ENCODE peak calls at places on chromosomes 13 and 19, in four cellular contexts. S is HFFc6, F is ACHN, C is lower leg skin. A is an unnamed sample.

GRCh38 chr19:53868892-53869804 is 1.5 kb downstream of the MYADM start:
- DNase-seq in F (no peak), S (peak), C (peak), A (peak)

GRCh38 chr19:8194528-8195275 is 14.5 kb upstream of the CERS4 start:
- DNase-seq in S (no peak), F (no peak), C (peak), A (no peak)

GRCh38 chr13:41565221-41565620 is 107.9 kb downstream of the RGCC start:
- DNase-seq in F (peak), C (no peak), S (peak), A (no peak)

GRCh38 chr19:37304190-37304883 is 66.6 kb upstream of the ZNF527 start:
- DNase-seq in F (no peak), C (peak), S (no peak), A (no peak)

GRCh38 chr19:46000497-46001246 is 5.4 kb downstream of the CCDC61 start:
- DNase-seq in C (no peak), F (no peak), S (no peak), A (peak)

GRCh38 chr19:40273469-40274360 is 11.4 kb downstream of the AKT2 start:
- DNase-seq in F (no peak), S (no peak), C (no peak), A (no peak)

GRCh38 chr19:35266904-35267817 is 1.6 kb upstream of the USF2 start:
- DNase-seq in S (no peak), F (peak), C (peak), A (peak)

GRCh38 chr13:78593129-78593528 is 10.2 kb downstream of the POU4F1 start:
- DNase-seq in C (no peak), S (no peak), F (no peak), A (no peak)

GRCh38 chr13:50797081-50797480 is 46.4 kb downstream of the DLEU7 start:
- DNase-seq in C (no peak), S (no peak), F (no peak), A (no peak)

GRCh38 chr19:48010932-48011758 is 16.7 kb downstream of the ELSPBP1 start:
- DNase-seq in F (no peak), C (no peak), S (no peak), A (no peak)

GRCh38 chr13:83882626-83882959 is 319 bp upstream of the SLITRK1 start:
- DNase-seq in S (no peak), C (no peak), F (no peak), A (no peak)

GRCh38 chr19:8577247-8577646 is at the start of gene MYO1F:
- DNase-seq in F (no peak), S (no peak), C (no peak), A (no peak)

GRCh38 chr19:29526730-29527499 is 1.1 kb downstream of the VSTM2B start:
- DNase-seq in C (no peak), F (no peak), S (no peak), A (no peak)